ENCODE peak calls at places on chromosomes 3 and 15, in nine cellular contexts. U, G, H, P, B, D, L, I and X are unnamed samples.

GRCh38 chr3:177795866-177796265 is 598.6 kb upstream of the TBL1XR1 start:
- DNase-seq in I (no peak), G (no peak), D (no peak), B (no peak), U (no peak), L (no peak), H (no peak), P (no peak), X (no peak)

GRCh38 chr3:15536856-15537255 is 15.3 kb upstream of the COLQ start:
- DNase-seq in D (no peak), G (no peak), I (no peak), P (no peak), B (no peak), H (no peak), U (no peak), L (no peak), X (no peak)

GRCh38 chr15:76391847-76392246 is 55.3 kb downstream of the ISL2 start:
- DNase-seq in D (no peak), L (no peak), U (no peak), P (no peak), H (no peak), I (no peak), B (no peak), G (no peak), X (no peak)

GRCh38 chr3:167675835-167676234 is 22.1 kb upstream of the WDR49 start:
- DNase-seq in P (no peak), H (no peak), D (no peak), I (no peak), B (no peak), L (no peak), G (no peak), U (no peak), X (no peak)

GRCh38 chr15:73683624-73684536 is at the start of gene CD276:
- DNase-seq in D (peak; percentile 87), I (peak; percentile 60), P (no peak), L (peak; percentile 33), U (no peak), B (peak; percentile 89), H (peak; percentile 86), G (peak; percentile 63), X (peak; percentile 97)

GRCh38 chr15:78732634-78733033 is 78.6 kb downstream of the ADAMTS7 start:
- DNase-seq in G (no peak), P (no peak), D (no peak), H (no peak), U (no peak), I (no peak), L (no peak), B (no peak), X (no peak)

GRCh38 chr3:111484666-111485065 is 57.3 kb upstream of the CD96 start:
- DNase-seq in G (peak; percentile 64), B (no peak), L (no peak), H (no peak), D (no peak), I (no peak), P (no peak), U (no peak), X (no peak)

GRCh38 chr3:132595036-132595435 is 2.0 kb upstream of the ACKR4 start:
- DNase-seq in L (peak; percentile 85), I (no peak), D (no peak), B (no peak), G (peak; percentile 75), U (no peak), H (no peak), P (no peak), X (peak; percentile 9)

GRCh38 chr3:123481071-123481470 is 32.2 kb upstream of the ADCY5 start:
- DNase-seq in G (no peak), U (no peak), P (no peak), I (no peak), L (peak; percentile 25), B (no peak), D (peak; percentile 66), H (no peak), X (no peak)

GRCh38 chr3:56971816-56972215 is 88.6 kb upstream of the SPATA12 start:
- DNase-seq in I (no peak), B (no peak), P (no peak), U (no peak), H (no peak), L (no peak), G (no peak), D (no peak), X (no peak)

GRCh38 chr15:92541197-92542190 is 114.1 kb downstream of the FAM174B start:
- DNase-seq in D (no peak), H (no peak), U (no peak), P (no peak), I (no peak), G (no peak), B (no peak), L (peak; percentile 2), X (no peak)

GRCh38 chr15:93286456-93286855 is 197.4 kb upstream of the RGMA start:
- DNase-seq in U (no peak), G (no peak), B (no peak), D (peak; percentile 48), P (no peak), H (no peak), L (no peak), I (no peak), X (no peak)

GRCh38 chr3:30308131-30308530 is 298.3 kb upstream of the TGFBR2 start:
- DNase-seq in B (no peak), G (peak; percentile 60), U (no peak), L (peak; percentile 54), P (no peak), H (no peak), I (no peak), D (no peak), X (no peak)

GRCh38 chr3:127652246-127652995 is 20.3 kb upstream of the ABTB1 start:
- DNase-seq in L (peak; percentile 53), G (peak; percentile 76), U (no peak), I (peak; percentile 30), D (no peak), B (peak; percentile 71), P (no peak), H (peak; percentile 54), X (peak; percentile 83)

GRCh38 chr15:95325763-95326688 is 1004.5 kb upstream of the NR2F2 start:
- DNase-seq in D (no peak), G (peak; percentile 95), L (no peak), I (no peak), H (no peak), P (no peak), B (no peak), U (no peak), X (peak; percentile 14)

GRCh38 chr3:27644936-27645335 is 77.2 kb downstream of the EOMES start:
- DNase-seq in P (no peak), D (no peak), L (no peak), U (no peak), G (no peak), H (no peak), B (no peak), I (no peak), X (no peak)

GRCh38 chr3:197518794-197519451 is 36.8 kb downstream of the BDH1 start:
- DNase-seq in D (no peak), U (no peak), L (no peak), I (no peak), P (no peak), G (no peak), H (no peak), B (no peak), X (no peak)

GRCh38 chr15:68028808-68029207 is 25.3 kb upstream of the PIAS1 start:
- DNase-seq in L (no peak), B (no peak), H (no peak), P (no peak), D (no peak), I (no peak), U (no peak), G (no peak), X (no peak)

GRCh38 chr3:143565943-143566342 is 282.3 kb downstream of the SLC9A9 start:
- DNase-seq in L (peak; percentile 30), B (no peak), H (no peak), I (no peak), D (no peak), P (no peak), U (no peak), G (peak; percentile 70), X (no peak)

GRCh38 chr15:88243895-88244787 is 12.4 kb downstream of the NTRK3 start:
- DNase-seq in H (peak; percentile 68), I (peak; percentile 34), U (no peak), L (peak; percentile 38), D (no peak), G (peak; percentile 47), P (no peak), B (peak; percentile 42), X (peak; percentile 68)

GRCh38 chr3:119362010-119362409 is 67.8 kb downstream of the ARHGAP31 start:
- DNase-seq in H (no peak), D (no peak), U (no peak), B (no peak), G (no peak), P (no peak), I (no peak), L (no peak), X (no peak)

GRCh38 chr3:136535906-136536305 is 216.3 kb downstream of the STAG1 start:
- DNase-seq in I (no peak), H (no peak), U (no peak), L (no peak), P (no peak), B (no peak), G (peak; percentile 42), D (no peak), X (no peak)

GRCh38 chr15:63870403-63871209 is 36.9 kb upstream of the HERC1 start:
- DNase-seq in G (peak; percentile 89), L (peak; percentile 86), H (peak; percentile 70), B (peak; percentile 68), U (no peak), D (no peak), I (no peak), P (no peak), X (peak; percentile 91)

GRCh38 chr15:48703544-48703943 is 58.0 kb upstream of the FBN1 start:
- DNase-seq in U (no peak), I (no peak), B (no peak), P (no peak), D (no peak), L (peak; percentile 20), H (no peak), G (no peak), X (no peak)

GRCh38 chr3:48567090-48567489 is 3.5 kb upstream of the UCN2 start:
- DNase-seq in G (no peak), U (no peak), B (no peak), L (no peak), H (no peak), P (no peak), D (no peak), I (no peak), X (no peak)

GRCh38 chr3:8761866-8762265 is 7.5 kb downstream of the OXTR start:
- DNase-seq in D (peak; percentile 62), G (no peak), P (no peak), B (no peak), I (no peak), U (no peak), L (no peak), H (no peak), X (no peak)

GRCh38 chr3:59425371-59425770 is 375.5 kb upstream of the CFAP20DC start:
- DNase-seq in P (no peak), B (no peak), D (no peak), H (no peak), L (peak; percentile 90), U (no peak), G (peak; percentile 97), I (no peak), X (no peak)

GRCh38 chr3:64815195-64815627 is 127.4 kb upstream of the ADAMTS9 start:
- DNase-seq in G (peak; percentile 64), P (no peak), H (no peak), D (no peak), L (peak; percentile 8), U (no peak), B (no peak), I (peak; percentile 38), X (no peak)

GRCh38 chr3:194220776-194221735 is 85.1 kb downstream of the HES1 start:
- DNase-seq in P (no peak), G (no peak), D (no peak), U (no peak), L (peak; percentile 62), I (no peak), B (no peak), H (no peak), X (no peak)

GRCh38 chr3:127483005-127483641 is 107.4 kb downstream of the TPRA1 start:
- DNase-seq in G (no peak), D (peak; percentile 72), U (no peak), H (no peak), B (no peak), P (no peak), I (no peak), L (no peak), X (no peak)

GRCh38 chr3:123064914-123065313 is 1.9 kb upstream of the PDIA5 start:
- DNase-seq in P (no peak), B (no peak), I (no peak), G (no peak), L (no peak), H (no peak), U (no peak), D (no peak), X (no peak)